ENCODE peak calls at places on chromosomes 1 and 21, in five cellular contexts. One of them, this sample, is unnamed.

GRCh38 chr1:21815724-21816311 is 3.8 kb downstream of the LDLRAD2 start:
- DNase-seq in EL: no peak
- DNase-seq in T47D: no peak
- DNase-seq in Kasumi-1: peak
- DNase-seq in CD8-positive, alpha-beta memory T cell: no peak
- DNase-seq in this sample: no peak

GRCh38 chr1:189336115-189337100 is 1141.3 kb downstream of the BRINP3 start:
- DNase-seq in EL: no peak
- DNase-seq in T47D: no peak
- DNase-seq in Kasumi-1: no peak
- DNase-seq in CD8-positive, alpha-beta memory T cell: no peak
- DNase-seq in this sample: no peak

GRCh38 chr1:31830511-31830910 is 14.7 kb upstream of the SPOCD1 start:
- DNase-seq in EL: no peak
- DNase-seq in T47D: no peak
- DNase-seq in Kasumi-1: no peak
- DNase-seq in CD8-positive, alpha-beta memory T cell: no peak
- DNase-seq in this sample: no peak

GRCh38 chr1:43565600-43566360 is 35.1 kb downstream of the PTPRF start:
- DNase-seq in EL: peak
- DNase-seq in T47D: no peak
- DNase-seq in Kasumi-1: no peak
- DNase-seq in CD8-positive, alpha-beta memory T cell: no peak
- DNase-seq in this sample: peak

GRCh38 chr1:25082995-25083394 is 149.3 kb downstream of the SYF2 start:
- DNase-seq in EL: no peak
- DNase-seq in T47D: no peak
- DNase-seq in Kasumi-1: no peak
- DNase-seq in CD8-positive, alpha-beta memory T cell: no peak
- DNase-seq in this sample: no peak

GRCh38 chr1:10901091-10901893 is 104.8 kb upstream of the CASZ1 start:
- DNase-seq in EL: no peak
- DNase-seq in T47D: no peak
- DNase-seq in Kasumi-1: no peak
- DNase-seq in CD8-positive, alpha-beta memory T cell: no peak
- DNase-seq in this sample: peak

GRCh38 chr1:173488001-173488400 is 10.9 kb downstream of the PRDX6 start:
- DNase-seq in EL: no peak
- DNase-seq in T47D: no peak
- DNase-seq in Kasumi-1: no peak
- DNase-seq in CD8-positive, alpha-beta memory T cell: no peak
- DNase-seq in this sample: no peak

GRCh38 chr1:30447701-30448100 is 275.7 kb downstream of the MATN1 start:
- DNase-seq in EL: no peak
- DNase-seq in T47D: no peak
- DNase-seq in Kasumi-1: no peak
- DNase-seq in CD8-positive, alpha-beta memory T cell: no peak
- DNase-seq in this sample: no peak

GRCh38 chr1:224170748-224171478 is 12.1 kb upstream of the DEGS1 start:
- DNase-seq in EL: peak
- DNase-seq in T47D: peak
- DNase-seq in Kasumi-1: peak
- DNase-seq in CD8-positive, alpha-beta memory T cell: peak
- DNase-seq in this sample: peak

GRCh38 chr1:93594603-93594880 is 87.1 kb downstream of the BCAR3 start:
- DNase-seq in EL: no peak
- DNase-seq in T47D: no peak
- DNase-seq in Kasumi-1: no peak
- DNase-seq in CD8-positive, alpha-beta memory T cell: no peak
- DNase-seq in this sample: no peak

GRCh38 chr1:115669886-115670285 is 28.1 kb downstream of the VANGL1 start:
- DNase-seq in EL: peak
- DNase-seq in T47D: no peak
- DNase-seq in Kasumi-1: no peak
- DNase-seq in CD8-positive, alpha-beta memory T cell: no peak
- DNase-seq in this sample: no peak

GRCh38 chr1:203381151-203381751 is 30.3 kb upstream of the FMOD start:
- DNase-seq in EL: no peak
- DNase-seq in T47D: no peak
- DNase-seq in Kasumi-1: no peak
- DNase-seq in CD8-positive, alpha-beta memory T cell: no peak
- DNase-seq in this sample: no peak

GRCh38 chr1:89198081-89198480 is 661 bp downstream of the GBP4 start:
- DNase-seq in EL: peak
- DNase-seq in T47D: no peak
- DNase-seq in Kasumi-1: no peak
- DNase-seq in CD8-positive, alpha-beta memory T cell: no peak
- DNase-seq in this sample: no peak

GRCh38 chr1:175443332-175443731 is 250.8 kb upstream of the KIAA0040 start:
- DNase-seq in EL: no peak
- DNase-seq in T47D: no peak
- DNase-seq in Kasumi-1: no peak
- DNase-seq in CD8-positive, alpha-beta memory T cell: no peak
- DNase-seq in this sample: no peak

GRCh38 chr1:154342836-154343472 is 17.6 kb downstream of the ATP8B2 start:
- DNase-seq in EL: no peak
- DNase-seq in T47D: no peak
- DNase-seq in Kasumi-1: peak
- DNase-seq in CD8-positive, alpha-beta memory T cell: peak
- DNase-seq in this sample: no peak

GRCh38 chr1:75134939-75135828 is 996 bp downstream of the LHX8 start:
- DNase-seq in EL: no peak
- DNase-seq in T47D: peak
- DNase-seq in Kasumi-1: no peak
- DNase-seq in CD8-positive, alpha-beta memory T cell: no peak
- DNase-seq in this sample: peak

GRCh38 chr1:172383541-172383940 is 36.9 kb upstream of the C1orf105 start:
- DNase-seq in EL: peak
- DNase-seq in T47D: peak
- DNase-seq in Kasumi-1: no peak
- DNase-seq in CD8-positive, alpha-beta memory T cell: no peak
- DNase-seq in this sample: peak

GRCh38 chr1:212205006-212205405 is 80.2 kb upstream of the PPP2R5A start:
- DNase-seq in EL: no peak
- DNase-seq in T47D: no peak
- DNase-seq in Kasumi-1: no peak
- DNase-seq in CD8-positive, alpha-beta memory T cell: no peak
- DNase-seq in this sample: no peak

GRCh38 chr1:4121834-4122512 is 221.9 kb upstream of the C1orf174 start:
- DNase-seq in EL: no peak
- DNase-seq in T47D: no peak
- DNase-seq in Kasumi-1: no peak
- DNase-seq in CD8-positive, alpha-beta memory T cell: no peak
- DNase-seq in this sample: no peak

GRCh38 chr1:6358757-6359567 is 34.6 kb downstream of the ACOT7 start:
- DNase-seq in EL: peak
- DNase-seq in T47D: no peak
- DNase-seq in Kasumi-1: peak
- DNase-seq in CD8-positive, alpha-beta memory T cell: peak
- DNase-seq in this sample: peak

GRCh38 chr1:145710291-145711027 is 3.3 kb upstream of the PDZK1 start:
- DNase-seq in EL: no peak
- DNase-seq in T47D: no peak
- DNase-seq in Kasumi-1: no peak
- DNase-seq in CD8-positive, alpha-beta memory T cell: no peak
- DNase-seq in this sample: no peak

GRCh38 chr1:162412002-162412401 is at the start of gene SH2D1B:
- DNase-seq in EL: no peak
- DNase-seq in T47D: no peak
- DNase-seq in Kasumi-1: no peak
- DNase-seq in CD8-positive, alpha-beta memory T cell: no peak
- DNase-seq in this sample: peak

GRCh38 chr1:17207046-17207445 is 2.1 kb downstream of the PADI1 start:
- DNase-seq in EL: peak
- DNase-seq in T47D: no peak
- DNase-seq in Kasumi-1: peak
- DNase-seq in CD8-positive, alpha-beta memory T cell: no peak
- DNase-seq in this sample: peak

GRCh38 chr1:27348861-27349783 is 7.3 kb downstream of the SYTL1 start:
- DNase-seq in EL: peak
- DNase-seq in T47D: peak
- DNase-seq in Kasumi-1: no peak
- DNase-seq in CD8-positive, alpha-beta memory T cell: no peak
- DNase-seq in this sample: peak

GRCh38 chr1:29171089-29171488 is 10.6 kb downstream of the SRSF4 start:
- DNase-seq in EL: no peak
- DNase-seq in T47D: no peak
- DNase-seq in Kasumi-1: no peak
- DNase-seq in CD8-positive, alpha-beta memory T cell: no peak
- DNase-seq in this sample: no peak

GRCh38 chr21:36478207-36478701 is 1.7 kb downstream of the CLDN14 start:
- DNase-seq in EL: peak
- DNase-seq in T47D: no peak
- DNase-seq in Kasumi-1: no peak
- DNase-seq in CD8-positive, alpha-beta memory T cell: no peak
- DNase-seq in this sample: peak

GRCh38 chr21:38306407-38306806 is 49.6 kb downstream of the KCNJ15 start:
- DNase-seq in EL: peak
- DNase-seq in T47D: no peak
- DNase-seq in Kasumi-1: no peak
- DNase-seq in CD8-positive, alpha-beta memory T cell: no peak
- DNase-seq in this sample: peak

GRCh38 chr1:44531785-44532566 is 126.9 kb downstream of the RNF220 start:
- DNase-seq in EL: peak
- DNase-seq in T47D: no peak
- DNase-seq in Kasumi-1: no peak
- DNase-seq in CD8-positive, alpha-beta memory T cell: no peak
- DNase-seq in this sample: peak

GRCh38 chr1:200889571-200889970 is 5.1 kb upstream of the INAVA start:
- DNase-seq in EL: no peak
- DNase-seq in T47D: no peak
- DNase-seq in Kasumi-1: no peak
- DNase-seq in CD8-positive, alpha-beta memory T cell: no peak
- DNase-seq in this sample: peak

GRCh38 chr1:179089827-179090482 is 8.1 kb downstream of the TOR3A start:
- DNase-seq in EL: no peak
- DNase-seq in T47D: no peak
- DNase-seq in Kasumi-1: no peak
- DNase-seq in CD8-positive, alpha-beta memory T cell: no peak
- DNase-seq in this sample: no peak

GRCh38 chr1:24055681-24056080 is 56.3 kb downstream of the MYOM3 start:
- DNase-seq in EL: no peak
- DNase-seq in T47D: no peak
- DNase-seq in Kasumi-1: no peak
- DNase-seq in CD8-positive, alpha-beta memory T cell: no peak
- DNase-seq in this sample: no peak

GRCh38 chr1:60547821-60548220 is 474.3 kb upstream of the C1orf87 start:
- DNase-seq in EL: no peak
- DNase-seq in T47D: no peak
- DNase-seq in Kasumi-1: no peak
- DNase-seq in CD8-positive, alpha-beta memory T cell: no peak
- DNase-seq in this sample: no peak

GRCh38 chr1:63991685-63992084 is 211.7 kb upstream of the UBE2U start:
- DNase-seq in EL: no peak
- DNase-seq in T47D: no peak
- DNase-seq in Kasumi-1: no peak
- DNase-seq in CD8-positive, alpha-beta memory T cell: no peak
- DNase-seq in this sample: peak

GRCh38 chr1:147267711-147268110 is 25.2 kb downstream of the CHD1L start:
- DNase-seq in EL: no peak
- DNase-seq in T47D: no peak
- DNase-seq in Kasumi-1: no peak
- DNase-seq in CD8-positive, alpha-beta memory T cell: no peak
- DNase-seq in this sample: no peak

GRCh38 chr21:44005071-44005470 is 7.0 kb upstream of the TRAPPC10 start:
- DNase-seq in EL: no peak
- DNase-seq in T47D: no peak
- DNase-seq in Kasumi-1: no peak
- DNase-seq in CD8-positive, alpha-beta memory T cell: no peak
- DNase-seq in this sample: no peak